ENCODE peak calls at places on chromosomes 3 and 15, in six cellular contexts. K, R, S, C, Y and E are unnamed samples.

GRCh38 chr3:71725279-71725991 is at the start of gene EIF4E3:
- DNase-seq in K (peak), R (no peak), S (peak), C (peak), Y (no peak), E (peak)

GRCh38 chr3:137079572-137079971 is 121.8 kb downstream of the IL20RB start:
- DNase-seq in K (no peak), R (no peak), S (no peak), C (no peak), Y (no peak), E (no peak)

GRCh38 chr15:100309984-100310291 is 31.8 kb downstream of the ADAMTS17 start:
- DNase-seq in K (no peak), R (no peak), S (no peak), C (no peak), Y (no peak), E (no peak)

GRCh38 chr3:190097617-190098016 is 23.1 kb downstream of the P3H2 start:
- DNase-seq in K (no peak), R (no peak), S (no peak), C (no peak), Y (no peak), E (no peak)

GRCh38 chr3:161851941-161852566 is 355.4 kb downstream of the OTOL1 start:
- DNase-seq in K (no peak), R (peak), S (no peak), C (peak), Y (no peak), E (no peak)

GRCh38 chr15:92617197-92618037 is 38.2 kb downstream of the FAM174B start:
- DNase-seq in K (peak), R (peak), S (peak), C (peak), Y (peak), E (no peak)

GRCh38 chr15:33234019-33234418 is 39.5 kb upstream of the FMN1 start:
- DNase-seq in K (no peak), R (peak), S (no peak), C (peak), Y (peak), E (no peak)

GRCh38 chr3:186986811-186987210 is 56.5 kb downstream of the ST6GAL1 start:
- DNase-seq in K (no peak), R (no peak), S (no peak), C (no peak), Y (no peak), E (no peak)

GRCh38 chr15:31871887-31872281 is 158.4 kb upstream of the CHRNA7 start:
- DNase-seq in K (no peak), R (no peak), S (no peak), C (no peak), Y (no peak), E (no peak)

GRCh38 chr3:16849240-16849639 is 35.5 kb upstream of the PLCL2 start:
- DNase-seq in K (no peak), R (peak), S (peak), C (peak), Y (no peak), E (peak)

GRCh38 chr3:177451277-177451880 is 254.1 kb upstream of the TBL1XR1 start:
- DNase-seq in K (no peak), R (no peak), S (no peak), C (no peak), Y (no peak), E (no peak)

GRCh38 chr3:146115619-146116018 is 45.4 kb downstream of the PLOD2 start:
- DNase-seq in K (no peak), R (no peak), S (no peak), C (no peak), Y (no peak), E (no peak)
- TF ChIP-seq CTCF in K (no peak), R (no peak), S (no peak), C (no peak), Y (no peak), E (no peak)

GRCh38 chr3:156473341-156473740 is 81.6 kb downstream of the SSR3 start:
- DNase-seq in K (no peak), R (no peak), S (no peak), C (no peak), Y (no peak), E (no peak)

GRCh38 chr3:156469456-156469855 is 85.5 kb downstream of the SSR3 start:
- DNase-seq in K (no peak), R (no peak), S (no peak), C (no peak), Y (no peak), E (no peak)

GRCh38 chr3:156471431-156471830 is 83.5 kb downstream of the SSR3 start:
- DNase-seq in K (no peak), R (no peak), S (no peak), C (no peak), Y (no peak), E (no peak)

GRCh38 chr3:156474560-156475389 is 80.1 kb downstream of the SSR3 start:
- DNase-seq in K (no peak), R (no peak), S (no peak), C (no peak), Y (no peak), E (no peak)

DNA sequence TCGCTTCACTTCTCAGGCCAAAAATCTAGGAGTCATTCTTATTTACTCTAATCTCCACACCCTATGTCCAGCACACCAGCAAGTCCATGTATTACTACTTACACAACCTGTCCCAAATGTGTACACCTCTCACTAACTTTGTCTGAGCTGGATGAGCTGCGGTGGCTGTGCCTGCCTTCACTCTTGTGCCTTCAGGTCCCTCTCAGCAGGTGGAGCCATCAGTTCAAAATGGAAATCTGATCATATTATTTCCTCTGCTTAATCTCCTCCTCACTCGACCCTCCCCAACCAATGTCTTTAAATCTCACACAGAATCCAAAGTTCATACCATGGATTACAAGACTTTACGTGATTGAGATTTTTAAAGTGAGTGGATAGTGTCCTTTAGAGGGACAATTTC is 82.8 kb downstream of the SSR3 start:
- DNase-seq in K (no peak), R (no peak), S (no peak), C (no peak), Y (no peak), E (no peak)
- TF ChIP-seq CTCF in K (no peak), R (no peak), S (no peak), C (no peak), Y (peak), E (no peak)

GRCh38 chr3:49669352-49669751 is 4.8 kb upstream of the APEH start:
- DNase-seq in K (no peak), R (no peak), S (no peak), C (no peak), Y (no peak), E (no peak)

GRCh38 chr3:49668861-49669260 is 5.3 kb upstream of the APEH start:
- DNase-seq in K (no peak), R (no peak), S (no peak), C (peak), Y (no peak), E (no peak)

GRCh38 chr3:49666592-49666991 is 7.6 kb upstream of the APEH start:
- DNase-seq in K (no peak), R (no peak), S (no peak), C (no peak), Y (no peak), E (no peak)

GRCh38 chr3:49667701-49668413 is 6.3 kb upstream of the APEH start:
- DNase-seq in K (no peak), R (no peak), S (no peak), C (no peak), Y (no peak), E (no peak)

DNA sequence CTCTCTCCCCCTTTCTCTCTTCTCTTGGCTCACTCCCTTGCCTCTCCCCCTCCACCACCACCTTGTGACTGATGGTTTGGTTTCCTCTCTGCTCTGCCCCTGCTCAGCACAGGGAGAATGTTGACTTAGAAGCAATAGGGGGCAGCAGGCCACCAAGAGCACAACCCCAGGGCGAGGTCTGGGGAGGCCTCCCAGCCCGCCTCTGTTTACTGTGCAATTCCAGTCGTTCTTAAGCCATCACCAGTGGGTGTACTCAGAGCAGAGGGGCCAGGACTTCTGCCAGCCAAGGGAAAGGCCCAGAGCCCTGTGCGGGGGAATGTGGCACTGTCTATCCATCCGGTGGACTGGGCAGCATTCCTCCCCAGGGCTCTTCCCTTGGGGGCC is 5.7 kb upstream of the APEH start:
- DNase-seq in K (no peak), R (no peak), S (no peak), C (no peak), Y (no peak), E (no peak)
- TF ChIP-seq CTCF in K (no peak), R (no peak), S (no peak), C (no peak), Y (peak), E (no peak)

GRCh38 chr3:98952404-98952803 is 50.9 kb upstream of the DCBLD2 start:
- DNase-seq in K (no peak), R (no peak), S (no peak), C (no peak), Y (no peak), E (no peak)
- TF ChIP-seq CTCF in K (no peak), R (no peak), S (no peak), C (no peak), Y (no peak), E (no peak)

GRCh38 chr3:20930034-20930433 is 744.0 kb upstream of the SGO1 start:
- DNase-seq in K (no peak), R (no peak), S (no peak), C (no peak), Y (no peak), E (no peak)
- TF ChIP-seq CTCF in K (no peak), R (peak), S (no peak), C (no peak), Y (peak), E (no peak)

GRCh38 chr3:122677261-122677660 is 3.4 kb upstream of the PARP14 start:
- DNase-seq in K (no peak), R (no peak), S (no peak), C (no peak), Y (no peak), E (no peak)

GRCh38 chr3:122678496-122678895 is 2.1 kb upstream of the PARP14 start:
- DNase-seq in K (no peak), R (no peak), S (peak), C (no peak), Y (no peak), E (no peak)

GRCh38 chr3:122679467-122680291 is 960 bp upstream of the PARP14 start:
- DNase-seq in K (no peak), R (no peak), S (peak), C (peak), Y (no peak), E (no peak)

GRCh38 chr3:122680381-122681293 is at the start of gene PARP14:
- DNase-seq in K (peak), R (peak), S (peak), C (peak), Y (no peak), E (peak)

DNA sequence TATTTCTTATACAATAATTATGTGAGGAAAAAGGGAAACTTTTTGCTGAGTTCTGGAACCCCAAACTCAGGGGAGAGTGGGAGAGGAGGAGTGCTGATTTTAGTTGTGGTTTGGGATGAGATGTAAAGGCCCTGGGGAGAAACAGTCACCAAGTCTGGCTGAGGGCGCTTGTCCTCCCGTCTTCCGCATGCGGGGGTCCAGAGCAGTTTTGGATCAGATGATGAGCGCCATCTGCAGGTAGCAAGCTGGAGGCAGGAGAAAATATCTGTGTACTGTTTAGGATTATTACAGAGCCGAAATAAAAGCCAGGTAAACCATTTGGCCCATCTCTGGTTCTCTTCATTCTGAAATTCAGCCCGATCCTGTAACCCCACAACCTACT is 1.6 kb upstream of the PARP14 start:
- DNase-seq in K (peak), R (peak), S (peak), C (peak), Y (no peak), E (peak)
- TF ChIP-seq CTCF in K (peak), R (peak), S (peak), C (peak), Y (peak), E (peak)

DNA sequence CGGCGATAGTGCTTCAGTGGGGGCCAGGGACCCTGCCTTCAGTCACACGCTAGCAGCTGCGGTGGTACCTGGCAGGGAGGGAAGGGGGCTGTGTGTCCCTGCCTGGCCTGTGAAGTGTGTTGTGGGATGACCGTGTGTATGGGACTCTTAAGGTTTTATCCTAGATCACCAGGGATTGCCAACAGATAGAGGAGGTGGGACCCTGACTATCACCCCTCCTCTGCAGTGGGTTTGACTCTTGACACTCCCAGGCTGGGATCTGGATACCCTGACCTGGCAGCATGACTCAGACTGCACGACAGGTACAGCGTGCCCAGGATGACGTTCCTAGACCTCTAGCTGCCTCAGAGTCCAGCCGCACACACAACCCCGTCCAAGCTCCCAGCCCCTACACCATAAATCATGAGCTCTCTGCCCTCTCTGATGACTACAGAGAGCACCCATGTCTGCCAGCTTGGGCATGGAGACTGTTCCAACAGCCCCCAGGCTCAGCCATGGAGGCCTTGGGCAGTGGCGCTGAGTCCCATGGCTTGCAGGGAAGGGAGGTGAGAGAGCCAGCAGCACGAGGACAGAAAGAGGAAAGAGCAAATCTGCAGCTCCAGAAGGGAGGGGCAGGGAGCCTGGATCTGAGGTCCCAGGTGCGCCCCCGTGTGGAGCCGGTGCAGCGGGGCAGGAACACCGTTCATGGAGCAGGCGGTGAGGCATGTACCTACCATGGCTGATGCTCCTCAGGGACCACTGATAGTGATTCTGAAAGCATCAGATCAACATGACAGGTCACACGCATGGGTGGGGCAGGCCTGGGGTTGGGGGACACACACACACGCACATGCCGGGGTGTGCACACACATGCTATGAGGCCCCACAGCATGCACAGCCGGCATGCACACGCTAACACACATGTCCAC is 71.0 kb downstream of the ADAMTS7 start:
- DNase-seq in K (peak), R (no peak), S (no peak), C (peak), Y (no peak), E (no peak)
- TF ChIP-seq CTCF in K (no peak), R (peak), S (peak), C (peak), Y (peak), E (peak)

DNA sequence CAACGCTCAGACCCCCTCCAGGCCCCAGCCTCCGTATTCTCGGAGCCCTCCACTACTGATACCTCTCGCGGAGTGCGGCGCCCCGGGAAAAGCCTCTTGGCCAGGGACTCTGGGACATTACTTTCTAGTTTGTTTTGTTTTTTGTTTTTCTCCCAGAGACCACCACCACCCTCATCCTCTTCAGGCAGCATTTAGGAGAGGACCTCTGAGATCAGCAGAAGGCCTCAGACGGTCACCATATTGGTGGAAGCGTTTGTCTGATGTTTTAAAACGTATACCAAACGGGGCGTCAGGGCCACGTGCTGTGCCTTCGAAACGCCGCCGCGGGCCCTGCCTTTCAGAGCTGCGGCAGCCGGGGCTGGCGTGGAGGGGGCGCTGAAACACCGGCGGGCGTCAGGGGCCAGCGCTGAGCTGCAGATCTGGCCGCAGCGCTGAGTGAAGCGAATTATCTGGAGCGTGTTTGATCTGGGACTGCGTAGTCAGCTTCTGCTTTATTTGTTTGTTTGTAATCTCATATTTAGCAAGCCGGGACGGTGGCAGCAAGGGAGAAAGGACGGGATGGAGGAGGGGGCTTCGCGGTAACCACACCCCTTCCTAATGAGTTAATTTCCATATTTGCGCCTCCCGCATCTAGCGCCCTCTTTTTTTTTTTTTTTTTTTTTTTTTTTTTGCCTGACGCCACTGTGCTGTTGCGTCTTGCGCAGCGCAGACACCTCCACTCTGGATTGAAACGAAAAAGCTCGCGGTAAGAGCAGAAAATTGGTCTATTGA is 14.8 kb downstream of the SOX2 start:
- DNase-seq in K (no peak), R (no peak), S (no peak), C (no peak), Y (no peak), E (no peak)
- TF ChIP-seq CTCF in K (no peak), R (peak), S (no peak), C (no peak), Y (no peak), E (no peak)

GRCh38 chr3:67699877-67700276 is 45.5 kb upstream of the SUCLG2 start:
- DNase-seq in K (no peak), R (no peak), S (no peak), C (no peak), Y (no peak), E (no peak)

GRCh38 chr3:67706934-67707333 is 52.5 kb upstream of the SUCLG2 start:
- DNase-seq in K (no peak), R (no peak), S (no peak), C (peak), Y (no peak), E (no peak)

GRCh38 chr3:67700596-67700995 is 46.2 kb upstream of the SUCLG2 start:
- DNase-seq in K (no peak), R (no peak), S (no peak), C (no peak), Y (no peak), E (no peak)

DNA sequence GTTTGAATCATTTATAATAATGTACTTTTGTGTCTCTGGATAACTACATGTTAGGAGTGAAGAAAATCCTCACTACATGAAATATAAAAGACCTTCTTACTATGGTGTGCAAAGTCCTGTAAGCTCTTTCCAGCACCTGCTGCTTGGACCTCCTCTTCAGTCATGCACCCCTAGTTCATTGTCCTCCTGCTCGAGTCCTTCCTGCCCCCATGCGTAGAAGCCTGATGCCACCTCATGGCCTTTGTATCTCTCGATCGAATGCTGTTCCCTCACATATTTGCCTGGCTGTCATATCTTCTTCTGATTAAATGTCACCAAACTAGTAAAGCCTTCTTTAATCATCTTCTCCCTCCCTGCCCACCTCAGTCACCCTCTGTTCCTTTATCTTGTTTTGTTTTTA is 49.9 kb upstream of the SUCLG2 start:
- DNase-seq in K (no peak), R (no peak), S (no peak), C (no peak), Y (no peak), E (no peak)
- TF ChIP-seq CTCF in K (no peak), R (no peak), S (no peak), C (no peak), Y (peak), E (no peak)

GRCh38 chr3:107643038-107643883 is 120.5 kb downstream of the BBX start:
- DNase-seq in K (no peak), R (no peak), S (no peak), C (no peak), Y (no peak), E (no peak)
- TF ChIP-seq CTCF in K (no peak), R (peak), S (no peak), C (peak), Y (peak), E (no peak)